ENCODE peak calls at places on chromosomes 6 and 20, in ten cellular contexts. V is T-helper 2 cell treated with Interferon-gamma antibody and Interleukin-4, amounts not matched to agents 5 μg/mL and 100 μg/mL, for 36 hours; S is kidney glomerular epithelial cell; G is heart left ventricle; P is NCI-H460; N is endodermal cell; H is OCI-LY7; C is activated T-cell treated with anti-CD3 and anti-CD28 coated beads for 48 hours; B is upper lobe of right lung; Z is activated CD4-positive, alpha-beta T cell treated with anti-CD3 and anti-CD28 coated beads for 24 hours. X is an unnamed sample.

GRCh38 chr6:39076086-39076992 is 27.8 kb downstream of the GLP1R start:
- DNase-seq in V (no peak), S (no peak), G (no peak), P (no peak), N (peak; percentile 36), H (no peak), C (no peak), B (no peak), Z (no peak), X (no peak)

GRCh38 chr20:16695633-16696032 is 34.2 kb upstream of the SNRPB2 start:
- DNase-seq in V (no peak), S (no peak), G (no peak), P (no peak), N (no peak), H (no peak), C (no peak), B (no peak), Z (no peak), X (no peak)

GRCh38 chr20:37823276-37823980 is 79.5 kb upstream of the VSTM2L start:
- DNase-seq in V (no peak), S (peak; percentile 15), G (no peak), P (no peak), N (no peak), H (no peak), C (no peak), B (no peak), Z (no peak), X (no peak)

GRCh38 chr6:14055541-14055940 is 62.0 kb upstream of the CD83 start:
- DNase-seq in V (no peak), S (no peak), G (no peak), P (no peak), N (no peak), H (no peak), C (no peak), B (no peak), Z (no peak), X (no peak)

GRCh38 chr6:169233181-169233580 is 20.5 kb downstream of the THBS2 start:
- DNase-seq in V (no peak), S (no peak), G (no peak), P (no peak), N (no peak), H (no peak), C (no peak), B (no peak), Z (no peak), X (no peak)

GRCh38 chr6:32659856-32660595 is 6.4 kb downstream of the HLA-DQB1 start:
- DNase-seq in V (no peak), S (no peak), G (no peak), P (no peak), N (no peak), H (peak; percentile 89), C (no peak), B (no peak), Z (no peak), X (no peak)

GRCh38 chr6:139982652-139983051 is 608.2 kb upstream of the CITED2 start:
- DNase-seq in V (no peak), S (peak; percentile 54), G (no peak), P (peak; percentile 26), N (peak; percentile 66), H (no peak), C (no peak), B (no peak), Z (no peak), X (no peak)

GRCh38 chr20:58086763-58087566 is 141.5 kb downstream of the ANKRD60 start:
- DNase-seq in V (no peak), S (peak; percentile 13), G (peak; percentile 38), P (peak; percentile 39), N (peak; percentile 85), H (peak; percentile 42), C (no peak), B (no peak), Z (no peak), X (peak; percentile 91)

GRCh38 chr6:19312291-19312978 is 524.7 kb upstream of the ID4 start:
- DNase-seq in V (no peak), S (no peak), G (no peak), P (no peak), N (peak; percentile 92), H (no peak), C (no peak), B (no peak), Z (no peak), X (no peak)

GRCh38 chr20:46349742-46350056 is 41.4 kb upstream of the CDH22 start:
- DNase-seq in V (no peak), S (no peak), G (no peak), P (no peak), N (no peak), H (peak; percentile 69), C (no peak), B (no peak), Z (no peak), X (no peak)

GRCh38 chr6:135901776-135902524 is 50.4 kb downstream of the PDE7B start:
- DNase-seq in V (peak; percentile 39), S (no peak), G (peak; percentile 70), P (no peak), N (no peak), H (no peak), C (no peak), B (no peak), Z (no peak), X (no peak)

GRCh38 chr6:5599112-5599511 is 337.8 kb downstream of the FARS2 start:
- DNase-seq in V (no peak), S (no peak), G (no peak), P (no peak), N (no peak), H (no peak), C (no peak), B (no peak), Z (no peak), X (no peak)

GRCh38 chr20:21156266-21156665 is 30.4 kb downstream of the KIZ start:
- DNase-seq in V (no peak), S (peak; percentile 19), G (no peak), P (peak; percentile 28), N (no peak), H (no peak), C (no peak), B (no peak), Z (no peak), X (peak; percentile 32)

GRCh38 chr6:65113581-65113980 is 593.4 kb downstream of the EYS start:
- DNase-seq in V (no peak), S (no peak), G (no peak), P (no peak), N (no peak), H (no peak), C (no peak), B (no peak), Z (no peak), X (no peak)

GRCh38 chr20:6583134-6583738 is 184.2 kb upstream of the BMP2 start:
- DNase-seq in V (no peak), S (peak; percentile 51), G (peak; percentile 35), P (peak; percentile 57), N (peak; percentile 78), H (peak; percentile 32), C (no peak), B (peak; percentile 62), Z (no peak), X (no peak)

GRCh38 chr6:164133095-164133494 is 718.6 kb downstream of the QKI start:
- DNase-seq in V (no peak), S (no peak), G (no peak), P (no peak), N (no peak), H (no peak), C (no peak), B (no peak), Z (no peak), X (no peak)

GRCh38 chr6:82178084-82178758 is 69.3 kb downstream of the IBTK start:
- DNase-seq in V (no peak), S (peak; percentile 2), G (no peak), P (peak; percentile 38), N (no peak), H (no peak), C (no peak), B (no peak), Z (no peak), X (peak; percentile 10)

GRCh38 chr20:24912397-24913075 is 36.5 kb upstream of the CST7 start:
- DNase-seq in V (no peak), S (no peak), G (peak; percentile 6), P (no peak), N (peak; percentile 18), H (no peak), C (no peak), B (no peak), Z (no peak), X (no peak)

GRCh38 chr20:51156041-51156795 is 133.3 kb upstream of the KCNG1 start:
- DNase-seq in V (no peak), S (no peak), G (no peak), P (no peak), N (no peak), H (no peak), C (no peak), B (no peak), Z (no peak), X (no peak)